ENCODE peak calls at places on chromosomes 16 and 17, in eight cellular contexts. One of them, this sample, is unnamed.

GRCh38 chr16:13866073-13866472 is 53.9 kb upstream of the ERCC4 start:
- DNase-seq in fibroblast of villous mesenchyme: peak
- DNase-seq in psoas muscle: peak
- DNase-seq in fibroblast of mammary gland: peak
- DNase-seq in esophagus squamous epithelium: no peak
- DNase-seq in cardiac fibroblast: peak
- DNase-seq in A549: peak
- DNase-seq in colonic mucosa: peak
- DNase-seq in this sample: peak

GRCh38 chr17:28368306-28368831 is 1.7 kb downstream of the VTN start:
- DNase-seq in fibroblast of villous mesenchyme: no peak
- DNase-seq in psoas muscle: no peak
- DNase-seq in fibroblast of mammary gland: no peak
- DNase-seq in esophagus squamous epithelium: no peak
- DNase-seq in cardiac fibroblast: no peak
- DNase-seq in A549: no peak
- DNase-seq in colonic mucosa: no peak
- DNase-seq in this sample: no peak

GRCh38 chr17:72497915-72498314 is 377.1 kb downstream of the SOX9 start:
- DNase-seq in fibroblast of villous mesenchyme: no peak
- DNase-seq in psoas muscle: no peak
- DNase-seq in fibroblast of mammary gland: no peak
- DNase-seq in esophagus squamous epithelium: no peak
- DNase-seq in cardiac fibroblast: no peak
- DNase-seq in A549: no peak
- DNase-seq in colonic mucosa: no peak
- DNase-seq in this sample: no peak

GRCh38 chr17:48057626-48058025 is 9.5 kb downstream of the NFE2L1 start:
- DNase-seq in fibroblast of villous mesenchyme: no peak
- DNase-seq in psoas muscle: no peak
- DNase-seq in fibroblast of mammary gland: no peak
- DNase-seq in esophagus squamous epithelium: no peak
- DNase-seq in cardiac fibroblast: no peak
- DNase-seq in A549: no peak
- DNase-seq in colonic mucosa: no peak
- DNase-seq in this sample: no peak

GRCh38 chr17:37107406-37108083 is 158.8 kb downstream of the AATF start:
- DNase-seq in fibroblast of villous mesenchyme: no peak
- DNase-seq in psoas muscle: peak
- DNase-seq in fibroblast of mammary gland: peak
- DNase-seq in esophagus squamous epithelium: no peak
- DNase-seq in cardiac fibroblast: peak
- DNase-seq in A549: no peak
- DNase-seq in colonic mucosa: no peak
- DNase-seq in this sample: no peak

GRCh38 chr16:787978-788398 is at the start of gene RPUSD1:
- DNase-seq in fibroblast of villous mesenchyme: no peak
- DNase-seq in psoas muscle: no peak
- DNase-seq in fibroblast of mammary gland: no peak
- DNase-seq in esophagus squamous epithelium: no peak
- DNase-seq in cardiac fibroblast: no peak
- DNase-seq in A549: no peak
- DNase-seq in colonic mucosa: no peak
- DNase-seq in this sample: no peak

GRCh38 chr16:81833751-81834150 is 54.7 kb downstream of the PLCG2 start:
- DNase-seq in fibroblast of villous mesenchyme: no peak
- DNase-seq in psoas muscle: no peak
- DNase-seq in fibroblast of mammary gland: no peak
- DNase-seq in esophagus squamous epithelium: no peak
- DNase-seq in cardiac fibroblast: no peak
- DNase-seq in A549: no peak
- DNase-seq in colonic mucosa: no peak
- DNase-seq in this sample: no peak

GRCh38 chr16:82741073-82741615 is 114.4 kb downstream of the CDH13 start:
- DNase-seq in fibroblast of villous mesenchyme: peak
- DNase-seq in psoas muscle: no peak
- DNase-seq in fibroblast of mammary gland: no peak
- DNase-seq in esophagus squamous epithelium: no peak
- DNase-seq in cardiac fibroblast: no peak
- DNase-seq in A549: no peak
- DNase-seq in colonic mucosa: no peak
- DNase-seq in this sample: peak

GRCh38 chr17:39576187-39576586 is 31.5 kb downstream of the NEUROD2 start:
- DNase-seq in fibroblast of villous mesenchyme: no peak
- DNase-seq in psoas muscle: no peak
- DNase-seq in fibroblast of mammary gland: no peak
- DNase-seq in esophagus squamous epithelium: no peak
- DNase-seq in cardiac fibroblast: peak
- DNase-seq in A549: peak
- DNase-seq in colonic mucosa: no peak
- DNase-seq in this sample: no peak

GRCh38 chr16:8645831-8646230 is 24.3 kb downstream of the METTL22 start:
- DNase-seq in fibroblast of villous mesenchyme: no peak
- DNase-seq in psoas muscle: no peak
- DNase-seq in fibroblast of mammary gland: peak
- DNase-seq in esophagus squamous epithelium: no peak
- DNase-seq in cardiac fibroblast: no peak
- DNase-seq in A549: no peak
- DNase-seq in colonic mucosa: no peak
- DNase-seq in this sample: no peak

GRCh38 chr17:55642741-55643140 is 79.9 kb downstream of the TMEM100 start:
- DNase-seq in fibroblast of villous mesenchyme: no peak
- DNase-seq in psoas muscle: no peak
- DNase-seq in fibroblast of mammary gland: no peak
- DNase-seq in esophagus squamous epithelium: no peak
- DNase-seq in cardiac fibroblast: no peak
- DNase-seq in A549: no peak
- DNase-seq in colonic mucosa: no peak
- DNase-seq in this sample: peak

GRCh38 chr16:19680972-19681371 is 37.1 kb downstream of the KNOP1 start:
- DNase-seq in fibroblast of villous mesenchyme: no peak
- DNase-seq in psoas muscle: no peak
- DNase-seq in fibroblast of mammary gland: no peak
- DNase-seq in esophagus squamous epithelium: no peak
- DNase-seq in cardiac fibroblast: no peak
- DNase-seq in A549: no peak
- DNase-seq in colonic mucosa: no peak
- DNase-seq in this sample: no peak

GRCh38 chr17:50198026-50198669 is 3.3 kb downstream of the COL1A1 start:
- DNase-seq in fibroblast of villous mesenchyme: peak
- DNase-seq in psoas muscle: peak
- DNase-seq in fibroblast of mammary gland: peak
- DNase-seq in esophagus squamous epithelium: no peak
- DNase-seq in cardiac fibroblast: peak
- DNase-seq in A549: peak
- DNase-seq in colonic mucosa: peak
- DNase-seq in this sample: peak

GRCh38 chr17:38428643-38429371 is 543 bp downstream of the ARHGAP23 start:
- DNase-seq in fibroblast of villous mesenchyme: peak
- DNase-seq in psoas muscle: peak
- DNase-seq in fibroblast of mammary gland: peak
- DNase-seq in esophagus squamous epithelium: no peak
- DNase-seq in cardiac fibroblast: peak
- DNase-seq in A549: peak
- DNase-seq in colonic mucosa: no peak
- DNase-seq in this sample: peak

GRCh38 chr17:75864448-75864871 is 9.3 kb upstream of the WBP2 start:
- DNase-seq in fibroblast of villous mesenchyme: peak
- DNase-seq in psoas muscle: peak
- DNase-seq in fibroblast of mammary gland: peak
- DNase-seq in esophagus squamous epithelium: no peak
- DNase-seq in cardiac fibroblast: peak
- DNase-seq in A549: no peak
- DNase-seq in colonic mucosa: peak
- DNase-seq in this sample: peak

GRCh38 chr17:50425682-50426471 is at the start of gene ACSF2:
- DNase-seq in fibroblast of villous mesenchyme: peak
- DNase-seq in psoas muscle: peak
- DNase-seq in fibroblast of mammary gland: peak
- DNase-seq in esophagus squamous epithelium: peak
- DNase-seq in cardiac fibroblast: peak
- DNase-seq in A549: peak
- DNase-seq in colonic mucosa: peak
- DNase-seq in this sample: peak

GRCh38 chr16:58515871-58516767 is 802 bp downstream of the SETD6 start:
- DNase-seq in fibroblast of villous mesenchyme: no peak
- DNase-seq in psoas muscle: peak
- DNase-seq in fibroblast of mammary gland: no peak
- DNase-seq in esophagus squamous epithelium: no peak
- DNase-seq in cardiac fibroblast: peak
- DNase-seq in A549: no peak
- DNase-seq in colonic mucosa: peak
- DNase-seq in this sample: no peak

GRCh38 chr16:84940670-84941551 is 70.4 kb downstream of the ZDHHC7 start:
- DNase-seq in fibroblast of villous mesenchyme: peak
- DNase-seq in psoas muscle: peak
- DNase-seq in fibroblast of mammary gland: peak
- DNase-seq in esophagus squamous epithelium: no peak
- DNase-seq in cardiac fibroblast: peak
- DNase-seq in A549: no peak
- DNase-seq in colonic mucosa: no peak
- DNase-seq in this sample: peak

GRCh38 chr17:2125013-2125535 is 70.2 kb downstream of the HIC1 start:
- DNase-seq in fibroblast of villous mesenchyme: peak
- DNase-seq in psoas muscle: no peak
- DNase-seq in fibroblast of mammary gland: no peak
- DNase-seq in esophagus squamous epithelium: no peak
- DNase-seq in cardiac fibroblast: peak
- DNase-seq in A549: no peak
- DNase-seq in colonic mucosa: no peak
- DNase-seq in this sample: peak

GRCh38 chr17:7478276-7479138 is 924 bp downstream of the ZBTB4 start:
- DNase-seq in fibroblast of villous mesenchyme: peak
- DNase-seq in psoas muscle: peak
- DNase-seq in fibroblast of mammary gland: peak
- DNase-seq in esophagus squamous epithelium: no peak
- DNase-seq in cardiac fibroblast: peak
- DNase-seq in A549: peak
- DNase-seq in colonic mucosa: peak
- DNase-seq in this sample: peak

GRCh38 chr16:89375686-89376085 is 114.7 kb downstream of the ANKRD11 start:
- DNase-seq in fibroblast of villous mesenchyme: no peak
- DNase-seq in psoas muscle: no peak
- DNase-seq in fibroblast of mammary gland: no peak
- DNase-seq in esophagus squamous epithelium: no peak
- DNase-seq in cardiac fibroblast: no peak
- DNase-seq in A549: no peak
- DNase-seq in colonic mucosa: no peak
- DNase-seq in this sample: no peak

GRCh38 chr16:54657709-54658102 is 273.0 kb upstream of the IRX5 start:
- DNase-seq in fibroblast of villous mesenchyme: no peak
- DNase-seq in psoas muscle: no peak
- DNase-seq in fibroblast of mammary gland: peak
- DNase-seq in esophagus squamous epithelium: no peak
- DNase-seq in cardiac fibroblast: no peak
- DNase-seq in A549: no peak
- DNase-seq in colonic mucosa: no peak
- DNase-seq in this sample: peak

GRCh38 chr16:16107839-16108238 is 115.5 kb downstream of the ABCC6 start:
- DNase-seq in fibroblast of villous mesenchyme: no peak
- DNase-seq in psoas muscle: no peak
- DNase-seq in fibroblast of mammary gland: no peak
- DNase-seq in esophagus squamous epithelium: no peak
- DNase-seq in cardiac fibroblast: no peak
- DNase-seq in A549: no peak
- DNase-seq in colonic mucosa: no peak
- DNase-seq in this sample: no peak

GRCh38 chr17:5381542-5381941 is 37.9 kb downstream of the NUP88 start:
- DNase-seq in fibroblast of villous mesenchyme: no peak
- DNase-seq in psoas muscle: no peak
- DNase-seq in fibroblast of mammary gland: peak
- DNase-seq in esophagus squamous epithelium: no peak
- DNase-seq in cardiac fibroblast: peak
- DNase-seq in A549: no peak
- DNase-seq in colonic mucosa: no peak
- DNase-seq in this sample: peak

GRCh38 chr17:34443832-34444469 is 80.9 kb upstream of the CCL1 start:
- DNase-seq in fibroblast of villous mesenchyme: no peak
- DNase-seq in psoas muscle: no peak
- DNase-seq in fibroblast of mammary gland: no peak
- DNase-seq in esophagus squamous epithelium: no peak
- DNase-seq in cardiac fibroblast: no peak
- DNase-seq in A549: peak
- DNase-seq in colonic mucosa: no peak
- DNase-seq in this sample: no peak

GRCh38 chr16:77190478-77191258 is at the start of gene MON1B:
- DNase-seq in fibroblast of villous mesenchyme: peak
- DNase-seq in psoas muscle: peak
- DNase-seq in fibroblast of mammary gland: peak
- DNase-seq in esophagus squamous epithelium: peak
- DNase-seq in cardiac fibroblast: peak
- DNase-seq in A549: peak
- DNase-seq in colonic mucosa: peak
- DNase-seq in this sample: peak
- TF ChIP-seq CTCF in fibroblast of villous mesenchyme: no peak
- TF ChIP-seq CTCF in psoas muscle: peak
- TF ChIP-seq CTCF in fibroblast of mammary gland: no peak
- TF ChIP-seq CTCF in esophagus squamous epithelium: no peak
- TF ChIP-seq CTCF in cardiac fibroblast: peak
- TF ChIP-seq CTCF in A549: no peak
- TF ChIP-seq CTCF in colonic mucosa: no peak
- TF ChIP-seq CTCF in this sample: no peak

GRCh38 chr16:57365826-57366536 is 6.3 kb upstream of the CX3CL1 start:
- DNase-seq in fibroblast of villous mesenchyme: no peak
- DNase-seq in psoas muscle: no peak
- DNase-seq in fibroblast of mammary gland: no peak
- DNase-seq in esophagus squamous epithelium: no peak
- DNase-seq in cardiac fibroblast: no peak
- DNase-seq in A549: no peak
- DNase-seq in colonic mucosa: no peak
- DNase-seq in this sample: no peak
- H3K4me3 ChIP-seq in fibroblast of villous mesenchyme: no peak
- H3K4me3 ChIP-seq in psoas muscle: no peak
- H3K4me3 ChIP-seq in fibroblast of mammary gland: no peak
- H3K4me3 ChIP-seq in esophagus squamous epithelium: no peak
- H3K4me3 ChIP-seq in cardiac fibroblast: no peak
- H3K4me3 ChIP-seq in A549: no peak
- H3K4me3 ChIP-seq in colonic mucosa: no peak
- H3K4me3 ChIP-seq in this sample: no peak

DNA sequence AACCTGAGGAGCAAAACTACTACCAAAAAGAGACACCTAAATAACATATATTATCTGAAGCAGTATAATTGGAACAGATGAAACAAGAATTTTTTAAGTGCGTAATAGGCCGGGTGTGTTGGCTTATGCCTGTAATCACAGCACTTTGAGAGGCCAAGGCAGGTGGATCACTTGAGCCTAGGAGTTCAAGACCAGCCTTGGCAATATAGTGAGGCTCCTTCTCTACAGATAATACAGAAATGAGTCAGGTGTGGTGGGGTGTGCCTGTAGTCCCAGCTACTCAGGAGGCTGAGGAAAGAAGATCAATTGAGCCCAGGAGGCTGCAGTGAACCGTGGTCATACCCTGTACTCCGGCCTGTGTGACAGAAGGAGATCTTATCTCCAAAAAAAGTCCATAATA is 294.2 kb upstream of the AXIN2 start:
- DNase-seq in fibroblast of villous mesenchyme: no peak
- DNase-seq in psoas muscle: no peak
- DNase-seq in fibroblast of mammary gland: no peak
- DNase-seq in esophagus squamous epithelium: no peak
- DNase-seq in cardiac fibroblast: no peak
- DNase-seq in A549: no peak
- DNase-seq in colonic mucosa: no peak
- DNase-seq in this sample: no peak
- TF ChIP-seq CTCF in fibroblast of villous mesenchyme: no peak
- TF ChIP-seq CTCF in psoas muscle: no peak
- TF ChIP-seq CTCF in fibroblast of mammary gland: no peak
- TF ChIP-seq CTCF in esophagus squamous epithelium: no peak
- TF ChIP-seq CTCF in cardiac fibroblast: no peak
- TF ChIP-seq CTCF in A549: no peak
- TF ChIP-seq CTCF in colonic mucosa: no peak
- TF ChIP-seq CTCF in this sample: no peak

GRCh38 chr17:17823433-17824118 is 13.2 kb downstream of the SREBF1 start:
- DNase-seq in fibroblast of villous mesenchyme: peak
- DNase-seq in psoas muscle: peak
- DNase-seq in fibroblast of mammary gland: peak
- DNase-seq in esophagus squamous epithelium: peak
- DNase-seq in cardiac fibroblast: peak
- DNase-seq in A549: peak
- DNase-seq in colonic mucosa: peak
- DNase-seq in this sample: peak
- H3K4me3 ChIP-seq in fibroblast of villous mesenchyme: peak
- H3K4me3 ChIP-seq in psoas muscle: peak
- H3K4me3 ChIP-seq in fibroblast of mammary gland: peak
- H3K4me3 ChIP-seq in esophagus squamous epithelium: peak
- H3K4me3 ChIP-seq in cardiac fibroblast: peak
- H3K4me3 ChIP-seq in A549: peak
- H3K4me3 ChIP-seq in colonic mucosa: peak
- H3K4me3 ChIP-seq in this sample: peak